ENCODE peak calls at places on chromosome 17, in five cellular contexts. One of them, this sample, is unnamed.

GRCh38 chr17:6110592-6110991 is 40.4 kb downstream of the WSCD1 start:
- DNase-seq in mesenchymal stem cell: peak; percentile 4
- DNase-seq in H9: no peak
- DNase-seq in trophoblast cell: no peak
- DNase-seq in H1: no peak
- DNase-seq in this sample: no peak

GRCh38 chr17:47188266-47188665 is 829 bp downstream of the CDC27 start:
- DNase-seq in H1: no peak
- DNase-seq in trophoblast cell: no peak
- DNase-seq in mesenchymal stem cell: peak; percentile 85
- DNase-seq in H9: no peak
- DNase-seq in this sample: peak; percentile 9

GRCh38 chr17:4175921-4176802 is 33.2 kb downstream of the CYB5D2 start:
- DNase-seq in H9: no peak
- DNase-seq in mesenchymal stem cell: no peak
- DNase-seq in H1: no peak
- DNase-seq in trophoblast cell: peak; percentile 42
- DNase-seq in this sample: no peak

GRCh38 chr17:5418858-5419355 is 555 bp downstream of the NUP88 start:
- DNase-seq in trophoblast cell: peak; percentile 32
- DNase-seq in H9: no peak
- DNase-seq in H1: no peak
- DNase-seq in mesenchymal stem cell: peak; percentile 65
- DNase-seq in this sample: peak; percentile 20

GRCh38 chr17:45246861-45247428 is 14.9 kb downstream of the SPATA32 start:
- DNase-seq in H9: peak; percentile 88
- DNase-seq in trophoblast cell: no peak
- DNase-seq in H1: no peak
- DNase-seq in mesenchymal stem cell: peak; percentile 50
- DNase-seq in this sample: peak; percentile 64

GRCh38 chr17:45581860-45582259 is 91.3 kb upstream of the PLEKHM1 start:
- DNase-seq in trophoblast cell: no peak
- DNase-seq in H9: no peak
- DNase-seq in mesenchymal stem cell: peak; percentile 1
- DNase-seq in H1: no peak
- DNase-seq in this sample: no peak

GRCh38 chr17:74430706-74431567 is 951 bp upstream of the GPRC5C start:
- DNase-seq in H1: no peak
- DNase-seq in trophoblast cell: no peak
- DNase-seq in H9: peak; percentile 79
- DNase-seq in mesenchymal stem cell: peak; percentile 85
- DNase-seq in this sample: peak; percentile 66

GRCh38 chr17:41589301-41589700 is 2.6 kb upstream of the KRT14 start:
- DNase-seq in trophoblast cell: no peak
- DNase-seq in H1: no peak
- DNase-seq in H9: no peak
- DNase-seq in mesenchymal stem cell: no peak
- DNase-seq in this sample: no peak

GRCh38 chr17:66939461-66940114 is 24.9 kb upstream of the CACNG4 start:
- DNase-seq in mesenchymal stem cell: no peak
- DNase-seq in trophoblast cell: no peak
- DNase-seq in H1: no peak
- DNase-seq in H9: no peak
- DNase-seq in this sample: no peak

DNA sequence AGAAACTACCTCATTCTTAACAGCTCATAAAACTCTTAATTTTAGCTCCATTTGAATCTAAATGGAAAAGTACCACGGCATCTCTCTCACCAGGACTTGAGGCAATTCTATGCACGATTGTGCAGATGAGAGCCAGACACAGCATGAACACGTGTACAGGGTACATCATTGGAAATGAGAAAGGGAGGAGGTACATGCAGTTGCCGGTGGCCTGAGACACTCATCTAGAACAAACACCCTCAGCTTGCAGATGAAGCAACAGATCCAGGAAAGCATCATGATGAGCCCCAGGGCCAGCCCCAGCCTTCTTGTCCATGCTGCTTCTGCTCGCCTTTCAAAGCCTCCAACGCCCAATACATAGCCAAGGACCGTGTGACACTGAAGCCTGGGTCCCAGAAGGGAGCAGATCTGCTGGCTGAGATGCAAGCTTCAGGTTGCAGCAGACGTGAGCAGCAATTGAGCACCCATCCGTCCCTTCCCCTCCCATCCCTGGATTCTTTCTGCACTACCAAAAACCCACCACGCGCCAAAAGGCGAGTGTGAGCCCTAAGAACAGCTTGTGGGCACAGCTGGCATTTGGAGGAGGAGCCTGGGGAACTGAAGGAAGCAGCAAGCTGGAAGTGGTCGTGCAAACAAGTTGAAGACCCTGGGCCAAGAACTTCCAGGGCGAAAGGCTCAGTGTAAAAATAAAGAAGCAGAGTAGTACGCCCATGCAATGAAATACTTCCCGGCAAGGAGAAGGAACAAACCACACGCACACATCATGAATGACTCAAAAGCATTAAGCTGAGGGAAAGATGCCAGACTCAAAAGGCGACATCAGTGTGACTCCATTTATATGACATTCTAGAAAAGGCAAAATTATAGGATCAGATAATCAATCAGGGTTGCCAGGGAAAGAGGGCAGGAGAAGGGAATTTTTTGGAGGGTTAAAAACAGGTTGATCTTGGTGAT is 7.4 kb upstream of the RCVRN start:
- DNase-seq in mesenchymal stem cell: no peak
- DNase-seq in H9: no peak
- DNase-seq in trophoblast cell: no peak
- DNase-seq in H1: no peak
- DNase-seq in this sample: no peak
- H2BK12ac ChIP-seq in mesenchymal stem cell: no peak overlapping the region
- H2BK12ac ChIP-seq in H9: no peak overlapping the region
- H2BK12ac ChIP-seq in trophoblast cell: no peak overlapping the region
- H2BK12ac ChIP-seq in H1: no peak overlapping the region
- H2BK12ac ChIP-seq in this sample: no peak overlapping the region

DNA sequence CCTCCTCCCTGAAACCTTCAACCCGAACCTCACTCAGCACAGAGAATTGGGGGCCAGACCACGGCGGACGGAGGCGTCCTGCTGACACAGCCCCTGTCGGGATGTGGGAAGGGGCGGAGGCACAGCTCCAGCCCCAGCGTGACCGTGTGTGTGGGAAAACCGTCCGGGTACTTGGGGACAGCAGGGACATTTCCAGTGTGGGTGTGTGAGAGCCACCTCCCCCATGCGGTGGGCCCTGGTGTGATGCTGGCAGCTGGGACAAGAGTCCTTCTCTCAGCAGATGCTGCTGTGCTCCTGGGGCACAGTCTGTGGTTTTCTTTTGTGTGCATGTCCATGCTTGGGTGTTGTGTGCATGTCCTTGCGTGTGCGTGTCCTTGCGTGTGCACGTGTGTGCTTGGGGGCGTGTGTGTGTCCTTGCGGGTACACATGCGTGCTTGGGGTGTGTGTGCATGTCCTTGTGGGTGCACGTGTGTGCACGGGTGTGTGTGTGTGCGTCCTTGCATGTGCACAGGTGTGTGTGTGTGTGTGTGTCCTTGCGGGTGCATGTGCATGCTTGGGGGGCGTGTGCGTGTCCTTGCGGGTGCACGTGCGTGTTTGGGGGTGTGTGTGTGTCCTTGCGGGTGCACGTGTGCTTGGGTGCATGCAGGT is 16.9 kb downstream of the CENPX start:
- DNase-seq in mesenchymal stem cell: no peak
- DNase-seq in H1: no peak
- DNase-seq in H9: no peak
- DNase-seq in trophoblast cell: no peak
- DNase-seq in this sample: no peak
- H2AK5ac ChIP-seq in mesenchymal stem cell: peak overlapping the region; percentile 18
- H2AK5ac ChIP-seq in H1: peak overlapping the region; percentile 82
- H2AK5ac ChIP-seq in H9: no peak overlapping the region
- H2AK5ac ChIP-seq in trophoblast cell: peak overlapping the region; percentile 82
- H2AK5ac ChIP-seq in this sample: peak overlapping the region; percentile 75

GRCh38 chr17:16870253-16871245 is 101.4 kb downstream of the TNFRSF13B start:
- DNase-seq in H1: no peak
- DNase-seq in mesenchymal stem cell: no peak
- DNase-seq in trophoblast cell: no peak
- DNase-seq in H9: peak; percentile 24
- DNase-seq in this sample: no peak
- H2BK12ac ChIP-seq in H1: no peak overlapping the region
- H2BK12ac ChIP-seq in mesenchymal stem cell: no peak overlapping the region
- H2BK12ac ChIP-seq in trophoblast cell: peak overlapping the region; percentile 6
- H2BK12ac ChIP-seq in H9: no peak overlapping the region
- H2BK12ac ChIP-seq in this sample: no peak overlapping the region

GRCh38 chr17:71024969-71025368 is 855.6 kb downstream of the KCNJ2 start:
- DNase-seq in trophoblast cell: no peak
- DNase-seq in mesenchymal stem cell: no peak
- DNase-seq in H9: no peak
- DNase-seq in H1: no peak
- DNase-seq in this sample: no peak

GRCh38 chr17:71022758-71023157 is 853.4 kb downstream of the KCNJ2 start:
- DNase-seq in H1: no peak
- DNase-seq in trophoblast cell: no peak
- DNase-seq in H9: no peak
- DNase-seq in mesenchymal stem cell: no peak
- DNase-seq in this sample: no peak

GRCh38 chr17:71023631-71024030 is 854.3 kb downstream of the KCNJ2 start:
- DNase-seq in H9: no peak
- DNase-seq in H1: no peak
- DNase-seq in mesenchymal stem cell: peak; percentile 36
- DNase-seq in trophoblast cell: no peak
- DNase-seq in this sample: no peak

GRCh38 chr17:71024172-71024571 is 854.8 kb downstream of the KCNJ2 start:
- DNase-seq in trophoblast cell: no peak
- DNase-seq in H1: no peak
- DNase-seq in H9: no peak
- DNase-seq in mesenchymal stem cell: peak; percentile 38
- DNase-seq in this sample: no peak

GRCh38 chr17:71019699-71020098 is 850.4 kb downstream of the KCNJ2 start:
- DNase-seq in H9: no peak
- DNase-seq in trophoblast cell: no peak
- DNase-seq in H1: no peak
- DNase-seq in mesenchymal stem cell: no peak
- DNase-seq in this sample: no peak
- H2AK5ac ChIP-seq in H9: no peak overlapping the region
- H2AK5ac ChIP-seq in trophoblast cell: no peak overlapping the region
- H2AK5ac ChIP-seq in H1: no peak overlapping the region
- H2AK5ac ChIP-seq in mesenchymal stem cell: no peak overlapping the region
- H2AK5ac ChIP-seq in this sample: no peak overlapping the region

GRCh38 chr17:77617516-77617915 is 341.0 kb upstream of the TNRC6C start:
- DNase-seq in trophoblast cell: no peak
- DNase-seq in mesenchymal stem cell: no peak
- DNase-seq in H9: no peak
- DNase-seq in H1: no peak
- DNase-seq in this sample: no peak
- H2BK12ac ChIP-seq in trophoblast cell: no peak overlapping the region
- H2BK12ac ChIP-seq in mesenchymal stem cell: no peak overlapping the region
- H2BK12ac ChIP-seq in H9: no peak overlapping the region
- H2BK12ac ChIP-seq in H1: no peak overlapping the region
- H2BK12ac ChIP-seq in this sample: no peak overlapping the region